ENCODE peak calls at places on chromosome 20, in six cellular contexts. V is choroid plexus epithelial cell, C is IMR-90, M is coronary artery, O is AG04450, Y is adrenal gland. J is an unnamed sample.

GRCh38 chr20:2693286-2693995 is 861 bp downstream of the EBF4 start:
- DNase-seq in M (no peak), Y (no peak), V (no peak), C (no peak), O (no peak), J (no peak)

GRCh38 chr20:59010321-59010994 is 3.4 kb upstream of the CTSZ start:
- DNase-seq in V (no peak), M (no peak), C (no peak), O (no peak), Y (no peak), J (no peak)

GRCh38 chr20:47629907-47630306 is 128.2 kb downstream of the NCOA3 start:
- DNase-seq in Y (no peak), C (no peak), O (no peak), V (no peak), M (no peak), J (no peak)

GRCh38 chr20:32152421-32153155 is 43.1 kb downstream of the TM9SF4 start:
- DNase-seq in Y (no peak), C (no peak), M (peak), O (no peak), V (no peak), J (no peak)

GRCh38 chr20:1373614-1374013 is 19.2 kb downstream of the FKBP1A start:
- DNase-seq in Y (no peak), V (no peak), M (no peak), C (no peak), O (no peak), J (no peak)

GRCh38 chr20:58907481-58908137 is 55.1 kb downstream of the GNAS start:
- DNase-seq in M (peak), V (peak), O (peak), Y (peak), C (peak), J (peak)

GRCh38 chr20:36435799-36436541 is 105.3 kb upstream of the MYL9 start:
- DNase-seq in O (no peak), C (peak), Y (peak), V (peak), M (no peak), J (no peak)

GRCh38 chr20:62832212-62832922 is 15.5 kb downstream of the COL9A3 start:
- DNase-seq in V (no peak), C (no peak), Y (peak), M (peak), O (no peak), J (no peak)

GRCh38 chr20:49028684-49029083 is 17.4 kb upstream of the CSE1L start:
- DNase-seq in O (no peak), Y (no peak), C (peak), M (no peak), V (peak), J (no peak)

GRCh38 chr20:41145821-41146620 is 8.7 kb downstream of the PLCG1 start:
- DNase-seq in Y (no peak), M (no peak), O (no peak), C (no peak), V (no peak), J (no peak)

GRCh38 chr20:43922614-43923013 is 8.0 kb downstream of the TOX2 start:
- DNase-seq in M (no peak), V (no peak), Y (no peak), C (no peak), O (no peak), J (no peak)

GRCh38 chr20:50020283-50020682 is 37.5 kb downstream of the SNAI1 start:
- DNase-seq in Y (peak), C (peak), M (no peak), V (no peak), O (no peak), J (no peak)

GRCh38 chr20:4569092-4569491 is 152.6 kb upstream of the PRND start:
- DNase-seq in C (no peak), O (no peak), V (no peak), M (no peak), Y (no peak), J (no peak)
- TF ChIP-seq CTCF in C (peak), O (peak), V (peak), M (no peak), Y (no peak), J (peak)

GRCh38 chr20:6489361-6490154 is 277.9 kb upstream of the BMP2 start:
- DNase-seq in O (no peak), Y (no peak), C (no peak), M (no peak), V (no peak), J (no peak)
- H3K4me3 ChIP-seq in O (no peak), Y (no peak), C (no peak), M (no peak), V (no peak), J (no peak)

GRCh38 chr20:6819599-6819998 is 52.1 kb downstream of the BMP2 start:
- DNase-seq in V (peak), M (no peak), C (no peak), Y (no peak), O (no peak), J (no peak)
- TF ChIP-seq CTCF in V (peak), M (no peak), C (peak), Y (no peak), O (peak), J (no peak)

GRCh38 chr20:35405775-35406174 is 6.0 kb downstream of the UQCC1 start:
- DNase-seq in M (no peak), C (no peak), V (no peak), O (no peak), Y (no peak), J (no peak)

GRCh38 chr20:35409542-35409941 is 2.2 kb downstream of the UQCC1 start:
- DNase-seq in V (no peak), M (no peak), O (no peak), C (no peak), Y (no peak), J (no peak)

GRCh38 chr20:35408270-35408669 is 3.5 kb downstream of the UQCC1 start:
- DNase-seq in M (no peak), Y (no peak), C (no peak), V (no peak), O (no peak), J (no peak)

GRCh38 chr20:35404614-35405259 is 7.0 kb downstream of the UQCC1 start:
- DNase-seq in M (no peak), C (no peak), V (no peak), O (no peak), Y (no peak), J (no peak)

DNA sequence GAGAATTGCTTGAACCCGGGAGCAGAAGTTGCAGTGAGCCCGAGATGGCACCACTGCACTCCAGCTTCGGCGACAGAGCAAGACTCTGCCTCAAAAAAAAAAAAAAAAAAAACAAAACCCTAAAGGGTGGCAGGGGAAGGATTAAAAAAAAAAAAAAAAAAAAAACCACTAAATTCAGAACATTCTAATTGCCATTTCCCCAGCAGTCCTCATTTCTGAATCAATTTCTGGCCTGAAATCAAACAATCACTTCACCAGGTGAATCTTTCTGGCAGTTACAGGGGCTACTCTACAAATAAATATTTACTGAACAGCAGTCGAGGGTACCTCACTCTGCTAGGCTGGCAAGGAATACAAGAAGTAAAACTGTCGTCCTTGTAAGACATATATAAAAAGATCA is 1.2 kb downstream of the UQCC1 start:
- DNase-seq in O (no peak), M (no peak), Y (no peak), V (no peak), C (no peak), J (no peak)
- H3K4me3 ChIP-seq in O (peak), M (no peak), Y (no peak), V (peak), C (peak), J (peak)

GRCh38 chr20:5719861-5720401 is 30.3 kb upstream of the SHLD1 start:
- DNase-seq in C (peak), O (no peak), Y (peak), M (no peak), V (peak), J (no peak)
- TF ChIP-seq CTCF in C (no peak), O (no peak), Y (no peak), M (no peak), V (no peak), J (no peak)

GRCh38 chr20:53599378-53599777 is 5.7 kb upstream of the ZNF217 start:
- DNase-seq in V (no peak), C (no peak), Y (no peak), O (no peak), M (no peak), J (no peak)

GRCh38 chr20:53599039-53599362 is 5.4 kb upstream of the ZNF217 start:
- DNase-seq in V (no peak), O (no peak), C (no peak), Y (no peak), M (no peak), J (no peak)

GRCh38 chr20:53597521-53598120 is 4.0 kb upstream of the ZNF217 start:
- DNase-seq in C (no peak), M (no peak), Y (no peak), O (no peak), V (no peak), J (no peak)

GRCh38 chr20:53598140-53599038 is 4.8 kb upstream of the ZNF217 start:
- DNase-seq in Y (no peak), M (no peak), V (no peak), C (no peak), O (no peak), J (no peak)

GRCh38 chr20:53599910-53600632 is 6.4 kb upstream of the ZNF217 start:
- DNase-seq in C (no peak), O (no peak), V (no peak), Y (no peak), M (no peak), J (no peak)
- H3K4me3 ChIP-seq in C (no peak), O (no peak), V (no peak), Y (no peak), M (no peak), J (no peak)

GRCh38 chr20:37944456-37944981 is 41.6 kb downstream of the VSTM2L start:
- DNase-seq in M (no peak), V (no peak), Y (no peak), O (no peak), C (no peak), J (no peak)
- TF ChIP-seq CTCF in M (no peak), V (no peak), Y (no peak), O (no peak), C (no peak), J (no peak)

GRCh38 chr20:19212524-19213502 is at the start of gene SLC24A3:
- DNase-seq in O (no peak), V (peak), C (no peak), M (no peak), Y (peak), J (no peak)
- H3K4me3 ChIP-seq in O (no peak), V (peak), C (peak), M (peak), Y (no peak), J (no peak)

DNA sequence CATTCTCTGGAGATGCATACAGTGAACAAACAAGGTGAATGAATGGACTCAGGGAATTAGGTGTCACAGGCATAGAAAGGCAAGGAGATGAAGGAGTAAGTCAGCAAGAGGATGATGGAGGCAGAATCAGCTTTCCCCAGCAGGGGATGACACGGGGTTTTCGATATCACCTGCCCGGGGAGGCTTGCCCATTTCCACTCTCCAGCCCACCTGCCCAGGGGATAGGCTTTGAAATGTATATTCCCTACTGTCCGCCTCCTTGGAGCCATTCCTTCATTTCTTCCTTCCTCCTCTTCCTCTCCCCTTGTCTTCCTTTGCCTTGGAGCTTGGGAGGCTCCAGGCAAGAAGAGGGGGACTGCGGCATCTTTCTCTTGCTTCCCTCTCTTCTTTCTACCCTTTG is 23.3 kb upstream of the RNF24 start:
- DNase-seq in C (no peak), Y (no peak), O (no peak), M (no peak), V (no peak), J (no peak)
- TF ChIP-seq CTCF in C (no peak), Y (no peak), O (no peak), M (no peak), V (no peak), J (no peak)

J was measured in HFF-Myc.